ENCODE peak calls at places on chromosome 19, in five cellular contexts. T, A, P, K and B are unnamed samples.

GRCh38 chr19:58054792-58055482 is 4.1 kb upstream of the ZNF135 start:
- DNase-seq in T (no peak), A (no peak), P (no peak), K (peak), B (no peak)

GRCh38 chr19:418761-419632 is 10.1 kb upstream of the C2CD4C start:
- DNase-seq in T (no peak), A (no peak), P (no peak), K (no peak), B (no peak)

GRCh38 chr19:610801-611505 is 21.3 kb downstream of the HCN2 start:
- DNase-seq in T (peak), A (no peak), P (peak), K (peak), B (peak)

GRCh38 chr19:49338691-49339363 is 3.6 kb downstream of the CD37 start:
- DNase-seq in T (peak), A (peak), P (peak), K (peak), B (no peak)

GRCh38 chr19:18346091-18346490 is 5.7 kb downstream of the PGPEP1 start:
- DNase-seq in T (no peak), A (peak), P (peak), K (peak), B (no peak)

GRCh38 chr19:3275068-3275582 is 50.7 kb downstream of the CELF5 start:
- DNase-seq in T (no peak), A (peak), P (no peak), K (no peak), B (no peak)

GRCh38 chr19:17749912-17750317 is 1.4 kb upstream of the FCHO1 start:
- DNase-seq in T (no peak), A (no peak), P (no peak), K (no peak), B (no peak)

GRCh38 chr19:743168-743687 is 7.7 kb upstream of the MISP start:
- DNase-seq in T (no peak), A (no peak), P (peak), K (peak), B (no peak)

GRCh38 chr19:31317542-31317941 is 31.7 kb downstream of the TSHZ3 start:
- DNase-seq in T (no peak), A (no peak), P (no peak), K (no peak), B (no peak)

GRCh38 chr19:17687857-17688784 is at the start of gene UNC13A:
- DNase-seq in T (no peak), A (no peak), P (peak), K (peak), B (no peak)

GRCh38 chr19:3055741-3056453 is 6.4 kb downstream of the TLE5 start:
- DNase-seq in T (no peak), A (peak), P (peak), K (peak), B (no peak)

GRCh38 chr19:6030214-6030507 is 52.2 kb upstream of the RANBP3 start:
- DNase-seq in T (no peak), A (peak), P (no peak), K (no peak), B (peak)

GRCh38 chr19:46659151-46660007 is 1.6 kb downstream of the DACT3 start:
- DNase-seq in T (no peak), A (no peak), P (no peak), K (peak), B (no peak)

GRCh38 chr19:28294395-28294794 is 918.6 kb downstream of the UQCRFS1 start:
- DNase-seq in T (no peak), A (no peak), P (no peak), K (peak), B (no peak)

GRCh38 chr19:8577741-8578140 is 499 bp upstream of the MYO1F start:
- DNase-seq in T (no peak), A (no peak), P (no peak), K (no peak), B (no peak)

GRCh38 chr19:3067549-3067948 is 5.3 kb upstream of the TLE5 start:
- DNase-seq in T (no peak), A (no peak), P (no peak), K (no peak), B (no peak)

GRCh38 chr19:31262673-31263308 is 86.4 kb downstream of the TSHZ3 start:
- DNase-seq in T (no peak), A (no peak), P (peak), K (no peak), B (no peak)

GRCh38 chr19:17109962-17110598 is 34.5 kb downstream of the MYO9B start:
- DNase-seq in T (peak), A (no peak), P (peak), K (peak), B (no peak)

GRCh38 chr19:1754651-1755466 is 1.6 kb downstream of the ONECUT3 start:
- DNase-seq in T (no peak), A (peak), P (no peak), K (no peak), B (no peak)

GRCh38 chr19:51439021-51439465 is 19.2 kb downstream of the SIGLEC8 start:
- DNase-seq in T (no peak), A (peak), P (no peak), K (no peak), B (no peak)

GRCh38 chr19:6476155-6476895 is 5.3 kb downstream of the DENND1C start:
- DNase-seq in T (no peak), A (peak), P (peak), K (peak), B (no peak)

GRCh38 chr19:19033426-19034203 is at the start of the genes ARMC6 and SUGP2:
- DNase-seq in T (peak), A (peak), P (peak), K (peak), B (peak)

GRCh38 chr19:55581145-55581827 is 638 bp upstream of the ZNF579 start:
- DNase-seq in T (no peak), A (peak), P (peak), K (no peak), B (no peak)

GRCh38 chr19:511101-511841 is 4.0 kb downstream of the TPGS1 start:
- DNase-seq in T (no peak), A (no peak), P (peak), K (peak), B (no peak)

GRCh38 chr19:6479836-6480398 is 1.7 kb downstream of the DENND1C start:
- DNase-seq in T (no peak), A (no peak), P (no peak), K (no peak), B (no peak)

GRCh38 chr19:9406798-9407352 is 28.5 kb downstream of the ZNF266 start:
- DNase-seq in T (peak), A (no peak), P (peak), K (peak), B (peak)

GRCh38 chr19:748274-748598 is 2.7 kb upstream of the MISP start:
- DNase-seq in T (no peak), A (no peak), P (peak), K (peak), B (no peak)

GRCh38 chr19:16612631-16613030 is 15.4 kb downstream of the MED26 start:
- DNase-seq in T (no peak), A (no peak), P (no peak), K (no peak), B (no peak)

GRCh38 chr19:19464339-19465098 is 50.8 kb downstream of the TSSK6 start:
- DNase-seq in T (no peak), A (no peak), P (peak), K (no peak), B (no peak)

GRCh38 chr19:1571358-1571757 is 3.2 kb upstream of the MEX3D start:
- DNase-seq in T (no peak), A (no peak), P (no peak), K (no peak), B (no peak)

GRCh38 chr19:29667390-29667783 is 2.1 kb downstream of the PLEKHF1 start:
- DNase-seq in T (no peak), A (no peak), P (no peak), K (no peak), B (no peak)

GRCh38 chr19:39918183-39918651 is 16.2 kb downstream of the FCGBP start:
- DNase-seq in T (no peak), A (no peak), P (no peak), K (no peak), B (no peak)

GRCh38 chr19:39915848-39916215 is 18.6 kb downstream of the FCGBP start:
- DNase-seq in T (no peak), A (no peak), P (peak), K (no peak), B (no peak)

GRCh38 chr19:39916236-39916635 is 18.2 kb downstream of the FCGBP start:
- DNase-seq in T (no peak), A (no peak), P (no peak), K (no peak), B (no peak)

GRCh38 chr19:39916851-39917396 is 17.5 kb downstream of the FCGBP start:
- DNase-seq in T (no peak), A (no peak), P (no peak), K (no peak), B (no peak)

GRCh38 chr19:39917561-39918182 is 16.8 kb downstream of the FCGBP start:
- DNase-seq in T (no peak), A (no peak), P (peak), K (no peak), B (no peak)
- H3K4me3 ChIP-seq in T (no peak), A (no peak), P (no peak), K (no peak), B (no peak)

DNA sequence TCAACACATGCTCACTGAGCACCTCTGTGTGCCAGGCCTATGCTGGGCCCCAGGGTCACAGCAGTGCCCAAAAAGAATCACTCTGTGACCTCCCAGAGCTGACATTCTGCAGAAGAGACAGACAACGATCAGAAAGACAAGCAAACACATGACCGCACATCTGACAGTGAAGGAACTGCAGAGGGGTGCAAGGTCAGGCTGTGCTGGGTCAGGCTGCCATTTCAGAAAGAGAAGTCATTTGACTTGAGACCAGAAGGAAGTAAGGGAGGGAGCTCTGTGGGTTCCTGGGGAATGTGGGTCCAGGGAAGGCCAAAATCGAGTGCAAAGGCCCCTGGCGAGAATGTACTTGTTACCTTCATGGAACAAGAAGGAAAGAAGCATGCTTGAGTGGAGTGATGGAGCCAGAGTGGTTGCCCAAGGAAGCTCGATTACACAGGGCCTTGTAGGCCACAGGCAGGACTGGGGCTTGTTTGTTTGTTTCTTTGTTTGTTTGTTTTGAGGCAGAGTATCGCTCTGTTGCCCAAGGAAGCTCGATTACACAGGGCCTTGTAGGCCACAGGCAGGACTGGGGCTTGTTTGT is 11.4 kb upstream of the CD22 start:
- DNase-seq in T (no peak), A (no peak), P (no peak), K (no peak), B (no peak)
- H3K27ac ChIP-seq in T (peak), A (no peak), P (no peak), K (peak), B (no peak)

DNA sequence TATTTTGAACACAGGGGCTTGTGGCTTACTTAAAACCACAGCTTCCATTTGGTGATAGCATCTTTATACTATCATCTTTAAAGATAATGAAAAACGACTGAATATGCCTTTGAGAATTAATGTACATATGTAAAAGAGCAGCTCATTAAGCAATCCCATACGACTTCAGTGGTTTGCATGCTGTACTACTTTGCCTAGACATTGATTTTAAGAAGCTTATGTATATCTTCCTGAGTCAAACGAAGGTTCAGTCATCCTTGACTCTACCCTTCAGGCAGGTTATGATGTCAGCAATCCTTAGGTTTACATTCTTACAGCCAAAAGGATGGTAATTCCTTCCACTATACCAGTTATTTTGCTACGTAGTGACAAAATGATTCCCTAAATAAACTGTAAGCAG is 40.7 kb downstream of the BRD4 start:
- DNase-seq in T (no peak), A (no peak), P (no peak), K (no peak), B (no peak)
- H3K4me3 ChIP-seq in T (no peak), A (no peak), P (no peak), K (no peak), B (no peak)

GRCh38 chr19:13303381-13304129 is 153.3 kb downstream of the IER2 start:
- DNase-seq in T (no peak), A (no peak), P (no peak), K (no peak), B (no peak)
- H3K27ac ChIP-seq in T (no peak), A (no peak), P (no peak), K (no peak), B (no peak)

GRCh38 chr19:37317403-37318209 is 53.3 kb upstream of the ZNF527 start:
- DNase-seq in T (peak), A (peak), P (peak), K (peak), B (peak)
- H3K4me3 ChIP-seq in T (peak), A (peak), P (peak), K (peak), B (peak)

GRCh38 chr19:33303791-33304759 is 1.7 kb upstream of the CEBPA start:
- DNase-seq in T (no peak), A (no peak), P (peak), K (peak), B (no peak)
- H3K27ac ChIP-seq in T (peak), A (no peak), P (peak), K (peak), B (no peak)

GRCh38 chr19:4759388-4760284 is 31.9 kb upstream of the FEM1A start:
- DNase-seq in T (peak), A (peak), P (peak), K (peak), B (peak)
- H3K4me3 ChIP-seq in T (peak), A (peak), P (peak), K (peak), B (peak)